ENCODE peak calls at places on chromosomes 2 and 18, in nine cellular contexts. A is stimulated activated CD4-positive, alpha-beta T cell treated with anti-CD3 and anti-CD28 coated beads, TNF-alpha, amount 100 ng/mL, for 48 hours; X is activated CD8-positive, alpha-beta memory T cell treated with anti-CD3 and anti-CD28 coated beads for 1 hour; Q is HS-27A; O is HCEC 1CT; K is epithelial cell of esophagus; P is stomach; Y is left colon; U is T-helper 2 cell. D is an unnamed sample.
A peak's percentile ranks its signal among the peaks of the same experiment; 100 is the strongest.

GRCh38 chr2:3659447-3660432 is 1.7 kb downstream of the ALLC start:
- DNase-seq in U (no peak), Y (no peak), O (no peak), Q (no peak), X (no peak), P (no peak), K (no peak), A (no peak), D (no peak)

GRCh38 chr18:12159446-12159845 is 65.8 kb downstream of the ANKRD62 start:
- DNase-seq in A (no peak), Q (no peak), O (no peak), Y (no peak), P (no peak), K (peak; percentile 88), U (no peak), X (no peak), D (no peak)

GRCh38 chr18:50559750-50560680 is at the start of gene MAPK4:
- DNase-seq in Y (peak; percentile 54), O (no peak), P (peak; percentile 67), X (no peak), U (no peak), Q (no peak), A (no peak), K (peak; percentile 51), D (peak; percentile 30)

GRCh38 chr2:196962325-196962724 is 35.8 kb upstream of the PGAP1 start:
- DNase-seq in X (no peak), K (no peak), O (no peak), Y (no peak), Q (no peak), U (no peak), A (no peak), P (no peak), D (no peak)

GRCh38 chr2:149129433-149129832 is 90.9 kb downstream of the LYPD6B start:
- DNase-seq in U (no peak), O (peak; percentile 13), K (no peak), Y (no peak), Q (no peak), P (no peak), A (no peak), X (no peak), D (peak; percentile 64)

GRCh38 chr2:202018950-202019349 is 14.7 kb upstream of the FZD7 start:
- DNase-seq in Y (no peak), X (no peak), U (no peak), K (no peak), O (no peak), P (no peak), A (no peak), Q (no peak), D (no peak)

GRCh38 chr2:152354069-152354755 is 19.2 kb downstream of the FMNL2 start:
- DNase-seq in A (no peak), K (no peak), Q (no peak), Y (no peak), O (peak; percentile 23), P (no peak), X (no peak), U (no peak), D (no peak)

GRCh38 chr2:237012577-237013237 is 73.0 kb upstream of the COPS8 start:
- DNase-seq in O (no peak), U (no peak), X (no peak), Q (no peak), P (no peak), Y (no peak), A (no peak), K (no peak), D (peak; percentile 66)

GRCh38 chr2:150388289-150388625 is 99.2 kb downstream of the RND3 start:
- DNase-seq in Q (no peak), P (no peak), X (no peak), U (no peak), A (no peak), O (no peak), Y (no peak), K (no peak), D (peak; percentile 22)

GRCh38 chr18:57705011-57705410 is 83.4 kb upstream of the NARS1 start:
- DNase-seq in K (no peak), O (no peak), P (no peak), Y (no peak), Q (no peak), A (no peak), U (no peak), X (no peak), D (no peak)

GRCh38 chr2:48512586-48512985 is 17.4 kb upstream of the STON1 start:
- DNase-seq in A (no peak), U (no peak), X (no peak), O (no peak), K (no peak), Y (no peak), P (no peak), Q (no peak), D (no peak)

GRCh38 chr2:86068098-86069047 is 37.3 kb downstream of the POLR1A start:
- DNase-seq in U (no peak), O (peak; percentile 47), K (no peak), Q (no peak), P (no peak), Y (no peak), X (no peak), A (no peak), D (peak; percentile 31)

GRCh38 chr2:12202702-12203101 is 456.3 kb downstream of the LPIN1 start:
- DNase-seq in K (no peak), Y (no peak), X (no peak), U (no peak), Q (no peak), O (peak; percentile 38), P (no peak), A (no peak), D (peak; percentile 39)

GRCh38 chr2:33673937-33674336 is 74.8 kb upstream of the FAM98A start:
- DNase-seq in K (peak; percentile 11), Y (no peak), X (no peak), A (no peak), P (no peak), O (no peak), Q (no peak), U (no peak), D (peak; percentile 14)

GRCh38 chr2:167198009-167198408 is 309.7 kb downstream of the XIRP2 start:
- DNase-seq in A (no peak), U (no peak), K (no peak), X (no peak), Q (no peak), O (no peak), Y (no peak), P (no peak), D (no peak)

GRCh38 chr2:26089337-26089736 is 55.5 kb downstream of the RAB10 start:
- DNase-seq in K (no peak), X (no peak), Q (no peak), A (no peak), U (no peak), O (no peak), Y (no peak), P (no peak), D (no peak)

GRCh38 chr2:109702250-109702985 is 88.3 kb downstream of the SOWAHC start:
- DNase-seq in K (peak; percentile 97), Q (no peak), O (no peak), Y (no peak), P (no peak), U (no peak), A (no peak), X (no peak), D (peak; percentile 93)

GRCh38 chr2:33477473-33478468 is 1.3 kb downstream of the RASGRP3 start:
- DNase-seq in Q (no peak), K (peak; percentile 1), O (no peak), A (no peak), Y (peak; percentile 40), X (no peak), P (peak; percentile 33), U (no peak), D (no peak)

GRCh38 chr2:204177977-204178522 is 241.5 kb downstream of the ICOS start:
- DNase-seq in P (peak; percentile 56), O (peak; percentile 23), Y (peak; percentile 66), U (peak; percentile 60), A (peak; percentile 57), K (peak; percentile 48), X (peak; percentile 46), Q (peak; percentile 1), D (no peak)

GRCh38 chr2:98771771-98772521 is 41.0 kb upstream of the MGAT4A start:
- DNase-seq in K (no peak), U (no peak), A (no peak), X (peak; percentile 13), P (no peak), Q (no peak), Y (no peak), O (no peak), D (peak; percentile 87)

GRCh38 chr2:62570861-62571698 is 65.1 kb upstream of the TMEM17 start:
- DNase-seq in Q (no peak), P (peak; percentile 49), K (peak; percentile 44), X (no peak), Y (peak; percentile 29), U (no peak), A (no peak), O (no peak), D (no peak)

GRCh38 chr2:89848114-89848513 is 1156.6 kb downstream of the RPIA start:
- DNase-seq in P (no peak), A (no peak), K (no peak), U (no peak), X (no peak), Q (no peak), Y (no peak), O (no peak), D (no peak)

GRCh38 chr2:96874099-96874831 is 4.4 kb upstream of the SEMA4C start:
- DNase-seq in Y (no peak), Q (no peak), A (no peak), U (no peak), O (no peak), X (no peak), K (peak; percentile 45), P (no peak), D (no peak)

GRCh38 chr18:60198063-60198462 is 174.5 kb downstream of the MC4R start:
- DNase-seq in P (no peak), U (no peak), Y (no peak), Q (no peak), K (no peak), A (no peak), X (no peak), O (no peak), D (no peak)

GRCh38 chr2:151918308-151918707 is 90.1 kb upstream of the ARL5A start:
- DNase-seq in X (no peak), P (no peak), O (no peak), Y (no peak), U (no peak), K (no peak), A (no peak), Q (no peak), D (no peak)

GRCh38 chr2:25936889-25937545 is 45.3 kb downstream of the KIF3C start:
- DNase-seq in Q (no peak), O (no peak), Y (no peak), K (no peak), A (no peak), X (no peak), P (no peak), U (no peak), D (peak; percentile 35)

GRCh38 chr18:5527603-5528002 is 16.2 kb downstream of the EPB41L3 start:
- DNase-seq in P (no peak), Q (no peak), U (no peak), K (no peak), A (no peak), O (no peak), X (no peak), Y (no peak), D (peak; percentile 77)

GRCh38 chr2:30821960-30822359 is 14.7 kb upstream of the CAPN13 start:
- DNase-seq in A (no peak), Y (no peak), K (no peak), P (no peak), X (no peak), O (no peak), U (no peak), Q (no peak), D (no peak)

GRCh38 chr2:101698419-101699190 is 1.1 kb downstream of the MAP4K4 start:
- DNase-seq in U (no peak), Q (no peak), O (peak; percentile 21), P (no peak), A (no peak), X (no peak), Y (peak; percentile 23), K (peak; percentile 59), D (peak; percentile 36)

GRCh38 chr2:39632871-39633270 is 32.8 kb upstream of the TMEM178A start:
- DNase-seq in Y (no peak), X (no peak), K (peak; percentile 80), A (no peak), O (peak; percentile 45), Q (no peak), U (no peak), P (no peak), D (peak; percentile 98)

GRCh38 chr2:188765522-188765921 is 208.7 kb upstream of the COL3A1 start:
- DNase-seq in Q (no peak), K (peak; percentile 74), A (no peak), X (no peak), U (no peak), O (peak; percentile 55), Y (no peak), P (no peak), D (peak; percentile 32)